ENCODE peak calls at places on chromosomes 13 and 19, in eight cellular contexts. One of them, this sample, is unnamed.

GRCh38 chr19:3336680-3337523 is 29.5 kb upstream of the NFIC start:
- DNase-seq in Peyer's patch: no peak
- DNase-seq in AG09309: no peak
- DNase-seq in BE2C: no peak
- DNase-seq in PC-3: no peak
- DNase-seq in SK-N-SH: peak; percentile 76
- DNase-seq in astrocyte: no peak
- DNase-seq in mammary epithelial cell: no peak
- DNase-seq in this sample: peak; percentile 95

GRCh38 chr13:99800004-99800403 is 171.6 kb downstream of the ZIC5 start:
- DNase-seq in astrocyte: no peak
- DNase-seq in BE2C: no peak
- DNase-seq in Peyer's patch: no peak
- DNase-seq in AG09309: no peak
- DNase-seq in SK-N-SH: no peak
- DNase-seq in PC-3: no peak
- DNase-seq in mammary epithelial cell: no peak
- DNase-seq in this sample: no peak

GRCh38 chr19:7874080-7874856 is at the start of gene PRR36:
- DNase-seq in mammary epithelial cell: no peak
- DNase-seq in AG09309: no peak
- DNase-seq in astrocyte: no peak
- DNase-seq in Peyer's patch: no peak
- DNase-seq in PC-3: peak; percentile 80
- DNase-seq in SK-N-SH: peak; percentile 93
- DNase-seq in BE2C: peak; percentile 83
- DNase-seq in this sample: no peak

GRCh38 chr13:45439000-45439399 is 20.8 kb upstream of the SLC25A30 start:
- DNase-seq in AG09309: no peak
- DNase-seq in astrocyte: no peak
- DNase-seq in SK-N-SH: no peak
- DNase-seq in BE2C: no peak
- DNase-seq in mammary epithelial cell: no peak
- DNase-seq in Peyer's patch: no peak
- DNase-seq in PC-3: no peak
- DNase-seq in this sample: peak; percentile 9

GRCh38 chr19:5294403-5295160 is 46.0 kb downstream of the PTPRS start:
- DNase-seq in mammary epithelial cell: no peak
- DNase-seq in astrocyte: no peak
- DNase-seq in PC-3: no peak
- DNase-seq in BE2C: no peak
- DNase-seq in AG09309: no peak
- DNase-seq in SK-N-SH: no peak
- DNase-seq in Peyer's patch: no peak
- DNase-seq in this sample: no peak

GRCh38 chr13:30734434-30734833 is 909 bp upstream of the ALOX5AP start:
- DNase-seq in PC-3: peak; percentile 61
- DNase-seq in BE2C: no peak
- DNase-seq in SK-N-SH: no peak
- DNase-seq in Peyer's patch: no peak
- DNase-seq in mammary epithelial cell: peak; percentile 82
- DNase-seq in astrocyte: peak; percentile 80
- DNase-seq in AG09309: no peak
- DNase-seq in this sample: no peak

GRCh38 chr19:3227054-3227626 is 2.7 kb downstream of the CELF5 start:
- DNase-seq in mammary epithelial cell: no peak
- DNase-seq in AG09309: no peak
- DNase-seq in SK-N-SH: no peak
- DNase-seq in BE2C: no peak
- DNase-seq in Peyer's patch: no peak
- DNase-seq in PC-3: no peak
- DNase-seq in astrocyte: no peak
- DNase-seq in this sample: no peak

GRCh38 chr13:77345150-77345780 is 18.4 kb upstream of the MYCBP2 start:
- DNase-seq in mammary epithelial cell: no peak
- DNase-seq in AG09309: no peak
- DNase-seq in BE2C: no peak
- DNase-seq in Peyer's patch: no peak
- DNase-seq in SK-N-SH: no peak
- DNase-seq in PC-3: no peak
- DNase-seq in astrocyte: no peak
- DNase-seq in this sample: no peak

GRCh38 chr19:12899891-12900518 is 9.0 kb downstream of the GCDH start:
- DNase-seq in BE2C: no peak
- DNase-seq in SK-N-SH: no peak
- DNase-seq in mammary epithelial cell: no peak
- DNase-seq in AG09309: no peak
- DNase-seq in astrocyte: no peak
- DNase-seq in Peyer's patch: no peak
- DNase-seq in PC-3: no peak
- DNase-seq in this sample: no peak

GRCh38 chr13:110014719-110015118 is 228.3 kb upstream of the IRS2 start:
- DNase-seq in PC-3: peak; percentile 49
- DNase-seq in SK-N-SH: no peak
- DNase-seq in AG09309: no peak
- DNase-seq in mammary epithelial cell: no peak
- DNase-seq in Peyer's patch: no peak
- DNase-seq in astrocyte: no peak
- DNase-seq in BE2C: no peak
- DNase-seq in this sample: no peak

GRCh38 chr13:51825165-51825592 is 19.8 kb downstream of the TMEM272 start:
- DNase-seq in mammary epithelial cell: peak; percentile 41
- DNase-seq in Peyer's patch: no peak
- DNase-seq in PC-3: no peak
- DNase-seq in SK-N-SH: no peak
- DNase-seq in astrocyte: peak; percentile 65
- DNase-seq in BE2C: no peak
- DNase-seq in AG09309: peak; percentile 46
- DNase-seq in this sample: no peak

GRCh38 chr19:55913643-55914268 is 18.4 kb downstream of the NLRP13 start:
- DNase-seq in SK-N-SH: peak; percentile 23
- DNase-seq in mammary epithelial cell: no peak
- DNase-seq in PC-3: peak; percentile 39
- DNase-seq in Peyer's patch: no peak
- DNase-seq in AG09309: no peak
- DNase-seq in astrocyte: no peak
- DNase-seq in BE2C: peak; percentile 8
- DNase-seq in this sample: no peak

GRCh38 chr13:104416973-104417372 is 1350.8 kb upstream of the SLC10A2 start:
- DNase-seq in Peyer's patch: no peak
- DNase-seq in mammary epithelial cell: no peak
- DNase-seq in astrocyte: no peak
- DNase-seq in SK-N-SH: no peak
- DNase-seq in BE2C: no peak
- DNase-seq in AG09309: no peak
- DNase-seq in PC-3: no peak
- DNase-seq in this sample: no peak

GRCh38 chr19:32373614-32374295 is 28.3 kb downstream of the ZNF507 start:
- DNase-seq in astrocyte: peak; percentile 100
- DNase-seq in PC-3: peak; percentile 96
- DNase-seq in AG09309: peak; percentile 96
- DNase-seq in Peyer's patch: no peak
- DNase-seq in SK-N-SH: no peak
- DNase-seq in mammary epithelial cell: peak; percentile 96
- DNase-seq in BE2C: no peak
- DNase-seq in this sample: no peak

GRCh38 chr13:113671066-113672001 is 4.3 kb downstream of the GRK1 start:
- DNase-seq in SK-N-SH: no peak
- DNase-seq in mammary epithelial cell: no peak
- DNase-seq in BE2C: peak; percentile 4
- DNase-seq in Peyer's patch: no peak
- DNase-seq in PC-3: no peak
- DNase-seq in astrocyte: no peak
- DNase-seq in AG09309: no peak
- DNase-seq in this sample: peak; percentile 31

GRCh38 chr19:996051-996838 is 4.0 kb upstream of the GRIN3B start:
- DNase-seq in astrocyte: peak; percentile 55
- DNase-seq in SK-N-SH: peak; percentile 83
- DNase-seq in AG09309: no peak
- DNase-seq in Peyer's patch: peak; percentile 63
- DNase-seq in mammary epithelial cell: peak; percentile 58
- DNase-seq in PC-3: peak; percentile 19
- DNase-seq in BE2C: peak; percentile 57
- DNase-seq in this sample: no peak

GRCh38 chr13:97142452-97142851 is 79.7 kb upstream of the MBNL2 start:
- DNase-seq in Peyer's patch: no peak
- DNase-seq in BE2C: no peak
- DNase-seq in mammary epithelial cell: no peak
- DNase-seq in PC-3: no peak
- DNase-seq in astrocyte: no peak
- DNase-seq in SK-N-SH: no peak
- DNase-seq in AG09309: no peak
- DNase-seq in this sample: peak; percentile 35

GRCh38 chr13:77555246-77555645 is 19.7 kb downstream of the SCEL start:
- DNase-seq in SK-N-SH: no peak
- DNase-seq in PC-3: no peak
- DNase-seq in BE2C: no peak
- DNase-seq in astrocyte: no peak
- DNase-seq in mammary epithelial cell: no peak
- DNase-seq in AG09309: no peak
- DNase-seq in Peyer's patch: no peak
- DNase-seq in this sample: no peak

GRCh38 chr13:20901668-20902437 is 693 bp downstream of the XPO4 start:
- DNase-seq in AG09309: no peak
- DNase-seq in astrocyte: peak; percentile 2
- DNase-seq in PC-3: peak; percentile 55
- DNase-seq in SK-N-SH: peak; percentile 47
- DNase-seq in Peyer's patch: no peak
- DNase-seq in mammary epithelial cell: peak; percentile 49
- DNase-seq in BE2C: peak; percentile 68
- DNase-seq in this sample: peak; percentile 36

GRCh38 chr19:44840811-44841210 is 5.3 kb upstream of the NECTIN2 start:
- DNase-seq in PC-3: no peak
- DNase-seq in astrocyte: no peak
- DNase-seq in AG09309: no peak
- DNase-seq in Peyer's patch: no peak
- DNase-seq in SK-N-SH: no peak
- DNase-seq in BE2C: no peak
- DNase-seq in mammary epithelial cell: no peak
- DNase-seq in this sample: no peak

GRCh38 chr13:111336666-111337065 is 16.2 kb downstream of the TEX29 start:
- DNase-seq in mammary epithelial cell: no peak
- DNase-seq in Peyer's patch: no peak
- DNase-seq in PC-3: no peak
- DNase-seq in BE2C: no peak
- DNase-seq in SK-N-SH: no peak
- DNase-seq in astrocyte: peak; percentile 47
- DNase-seq in AG09309: peak; percentile 46
- DNase-seq in this sample: no peak

GRCh38 chr13:88751994-88752393 is 1080.8 kb downstream of the SLITRK5 start:
- DNase-seq in BE2C: no peak
- DNase-seq in SK-N-SH: no peak
- DNase-seq in mammary epithelial cell: no peak
- DNase-seq in AG09309: no peak
- DNase-seq in PC-3: no peak
- DNase-seq in Peyer's patch: no peak
- DNase-seq in astrocyte: no peak
- DNase-seq in this sample: no peak

GRCh38 chr13:95182570-95183285 is 118.5 kb downstream of the ABCC4 start:
- DNase-seq in astrocyte: no peak
- DNase-seq in AG09309: no peak
- DNase-seq in BE2C: no peak
- DNase-seq in mammary epithelial cell: no peak
- DNase-seq in SK-N-SH: no peak
- DNase-seq in PC-3: no peak
- DNase-seq in Peyer's patch: no peak
- DNase-seq in this sample: no peak

GRCh38 chr19:14361824-14362223 is 19.4 kb upstream of the ADGRE5 start:
- DNase-seq in astrocyte: no peak
- DNase-seq in BE2C: no peak
- DNase-seq in mammary epithelial cell: no peak
- DNase-seq in AG09309: no peak
- DNase-seq in SK-N-SH: peak; percentile 63
- DNase-seq in Peyer's patch: no peak
- DNase-seq in PC-3: no peak
- DNase-seq in this sample: no peak
- TF ChIP-seq CTCF in astrocyte: no peak
- TF ChIP-seq CTCF in BE2C: peak; percentile 36
- TF ChIP-seq CTCF in mammary epithelial cell: no peak
- TF ChIP-seq CTCF in AG09309: peak; percentile 12
- TF ChIP-seq CTCF in SK-N-SH: peak; percentile 31
- TF ChIP-seq CTCF in Peyer's patch: no peak
- TF ChIP-seq CTCF in PC-3: peak; percentile 19
- TF ChIP-seq CTCF in this sample: no peak

DNA sequence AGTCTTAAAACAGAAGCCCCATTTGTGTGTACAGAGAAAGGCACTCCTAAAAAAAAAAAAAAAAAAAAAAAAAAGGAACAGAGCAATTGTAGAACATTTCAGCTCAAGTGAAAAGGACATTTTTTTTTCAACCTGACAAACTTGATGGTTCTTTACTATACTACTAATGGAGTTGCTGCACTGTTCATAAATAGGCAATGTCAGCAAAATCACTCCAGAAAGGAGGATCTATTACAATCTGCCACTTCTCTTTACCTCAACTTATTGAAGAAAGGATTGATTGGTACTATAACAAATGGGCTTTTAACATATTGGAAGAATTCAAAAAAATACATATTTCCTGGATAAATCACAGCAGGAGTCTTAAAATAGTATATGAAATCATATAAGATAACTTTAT is 1517.7 kb downstream of the SLITRK1 start:
- DNase-seq in AG09309: no peak
- DNase-seq in astrocyte: no peak
- DNase-seq in mammary epithelial cell: no peak
- DNase-seq in Peyer's patch: no peak
- DNase-seq in BE2C: no peak
- DNase-seq in SK-N-SH: no peak
- DNase-seq in PC-3: no peak
- DNase-seq in this sample: no peak
- H3K4me3 ChIP-seq in AG09309: no peak overlapping the region
- H3K4me3 ChIP-seq in astrocyte: no peak overlapping the region
- H3K4me3 ChIP-seq in mammary epithelial cell: no peak overlapping the region
- H3K4me3 ChIP-seq in Peyer's patch: no peak overlapping the region
- H3K4me3 ChIP-seq in BE2C: no peak overlapping the region
- H3K4me3 ChIP-seq in SK-N-SH: no peak overlapping the region
- H3K4me3 ChIP-seq in PC-3: no peak overlapping the region
- H3K4me3 ChIP-seq in this sample: no peak overlapping the region

DNA sequence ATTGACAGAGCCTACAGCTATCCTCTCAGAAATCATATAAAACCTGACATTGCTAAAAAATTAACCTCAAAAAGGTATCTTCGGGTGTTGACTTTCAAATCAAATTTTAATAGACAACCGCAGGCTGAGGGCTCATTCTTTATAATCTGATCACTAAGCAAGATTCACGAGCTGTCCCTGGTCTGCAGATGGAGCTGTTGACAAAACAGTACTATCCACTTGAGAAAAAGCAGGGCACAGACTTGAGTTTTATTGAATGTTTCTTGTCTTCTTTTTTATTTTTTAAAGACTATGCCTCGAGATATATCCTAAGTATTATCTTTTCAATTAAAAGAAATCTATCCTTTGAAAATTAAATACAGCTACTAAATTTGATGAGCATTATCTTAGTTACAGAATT is 540.5 kb downstream of the PCDH9 start:
- DNase-seq in mammary epithelial cell: no peak
- DNase-seq in Peyer's patch: no peak
- DNase-seq in astrocyte: peak; percentile 12
- DNase-seq in PC-3: peak; percentile 25
- DNase-seq in SK-N-SH: peak; percentile 30
- DNase-seq in BE2C: peak; percentile 30
- DNase-seq in AG09309: no peak
- DNase-seq in this sample: no peak
- TF ChIP-seq CTCF in mammary epithelial cell: peak; percentile 13
- TF ChIP-seq CTCF in Peyer's patch: no peak
- TF ChIP-seq CTCF in astrocyte: no peak
- TF ChIP-seq CTCF in PC-3: peak; percentile 35
- TF ChIP-seq CTCF in SK-N-SH: peak; percentile 32
- TF ChIP-seq CTCF in BE2C: peak; percentile 68
- TF ChIP-seq CTCF in AG09309: peak; percentile 42
- TF ChIP-seq CTCF in this sample: peak; percentile 26

GRCh38 chr19:16085115-16085514 is 8.8 kb downstream of the TPM4 start:
- DNase-seq in astrocyte: no peak
- DNase-seq in mammary epithelial cell: peak; percentile 48
- DNase-seq in Peyer's patch: no peak
- DNase-seq in PC-3: peak; percentile 42
- DNase-seq in AG09309: no peak
- DNase-seq in SK-N-SH: no peak
- DNase-seq in BE2C: no peak
- DNase-seq in this sample: no peak
- H3K4me3 ChIP-seq in astrocyte: no peak overlapping the region
- H3K4me3 ChIP-seq in mammary epithelial cell: no peak overlapping the region
- H3K4me3 ChIP-seq in Peyer's patch: no peak overlapping the region
- H3K4me3 ChIP-seq in PC-3: no peak overlapping the region
- H3K4me3 ChIP-seq in AG09309: no peak overlapping the region
- H3K4me3 ChIP-seq in SK-N-SH: no peak overlapping the region
- H3K4me3 ChIP-seq in BE2C: no peak overlapping the region
- H3K4me3 ChIP-seq in this sample: no peak overlapping the region